ENCODE peak calls at places on chromosomes 2 and 18, in six cellular contexts. Y is SK-N-SH, W is kidney, L is IMR-90, P is astrocyte, V is endothelial cell of umbilical vein. A is an unnamed sample.

GRCh38 chr2:104286806-104287205 is 567.1 kb upstream of the POU3F3 start:
- DNase-seq in L (no peak), W (no peak), Y (no peak), P (no peak), V (no peak), A (no peak)

GRCh38 chr2:46632349-46632748 is 153.0 kb downstream of the TMEM247 start:
- DNase-seq in V (peak; percentile 79), W (no peak), Y (peak; percentile 56), L (peak; percentile 77), P (no peak), A (peak; percentile 42)

GRCh38 chr2:199861116-199861774 is 10.3 kb upstream of the FTCDNL1 start:
- DNase-seq in P (peak; percentile 10), L (peak; percentile 38), V (peak; percentile 27), Y (peak; percentile 18), W (no peak), A (peak; percentile 22)

GRCh38 chr18:61581578-61582204 is 248.5 kb downstream of the CDH20 start:
- DNase-seq in L (peak; percentile 47), W (peak; percentile 88), V (peak; percentile 77), Y (peak; percentile 88), P (peak; percentile 23), A (peak; percentile 52)

GRCh38 chr2:230925443-230925878 is 419 bp upstream of the GPR55 start:
- DNase-seq in W (no peak), V (no peak), Y (no peak), L (no peak), P (no peak), A (no peak)

GRCh38 chr2:43136862-43137261 is 89.5 kb downstream of the ZFP36L2 start:
- DNase-seq in L (no peak), W (peak; percentile 46), V (no peak), Y (peak; percentile 32), P (no peak), A (no peak)

GRCh38 chr2:26569216-26570082 is 71.7 kb downstream of the CIB4 start:
- DNase-seq in P (no peak), V (no peak), L (no peak), Y (no peak), W (peak; percentile 34), A (no peak)

GRCh38 chr2:9809448-9810088 is 33.7 kb upstream of the TAF1B start:
- DNase-seq in P (no peak), L (no peak), W (peak; percentile 64), Y (peak; percentile 38), V (no peak), A (no peak)

GRCh38 chr2:222239945-222240675 is 58.7 kb downstream of the PAX3 start:
- DNase-seq in V (no peak), L (no peak), Y (no peak), W (no peak), P (no peak), A (no peak)

GRCh38 chr2:102686479-102687439 is 67.4 kb downstream of the SLC9A2 start:
- DNase-seq in Y (no peak), L (no peak), V (no peak), P (no peak), W (no peak), A (no peak)

GRCh38 chr2:172427990-172428840 is 829 bp downstream of the ITGA6 start:
- DNase-seq in L (no peak), V (peak; percentile 29), Y (peak; percentile 74), W (peak; percentile 86), P (no peak), A (peak; percentile 54)

GRCh38 chr2:179275280-179276013 is 10.8 kb upstream of the SESTD1 start:
- DNase-seq in P (no peak), V (no peak), Y (no peak), W (no peak), L (peak; percentile 79), A (no peak)

GRCh38 chr2:237588044-237588696 is 2.4 kb downstream of the RAB17 start:
- DNase-seq in V (no peak), W (no peak), P (no peak), Y (no peak), L (no peak), A (no peak)

GRCh38 chr2:239357954-239358754 is 42.7 kb downstream of the HDAC4 start:
- DNase-seq in P (peak; percentile 31), W (no peak), L (peak; percentile 12), Y (no peak), V (no peak), A (no peak)

GRCh38 chr2:37459095-37459981 is 114.9 kb downstream of the QPCT start:
- DNase-seq in P (peak; percentile 93), Y (peak; percentile 38), V (peak; percentile 79), W (no peak), L (peak; percentile 89), A (no peak)

DNA sequence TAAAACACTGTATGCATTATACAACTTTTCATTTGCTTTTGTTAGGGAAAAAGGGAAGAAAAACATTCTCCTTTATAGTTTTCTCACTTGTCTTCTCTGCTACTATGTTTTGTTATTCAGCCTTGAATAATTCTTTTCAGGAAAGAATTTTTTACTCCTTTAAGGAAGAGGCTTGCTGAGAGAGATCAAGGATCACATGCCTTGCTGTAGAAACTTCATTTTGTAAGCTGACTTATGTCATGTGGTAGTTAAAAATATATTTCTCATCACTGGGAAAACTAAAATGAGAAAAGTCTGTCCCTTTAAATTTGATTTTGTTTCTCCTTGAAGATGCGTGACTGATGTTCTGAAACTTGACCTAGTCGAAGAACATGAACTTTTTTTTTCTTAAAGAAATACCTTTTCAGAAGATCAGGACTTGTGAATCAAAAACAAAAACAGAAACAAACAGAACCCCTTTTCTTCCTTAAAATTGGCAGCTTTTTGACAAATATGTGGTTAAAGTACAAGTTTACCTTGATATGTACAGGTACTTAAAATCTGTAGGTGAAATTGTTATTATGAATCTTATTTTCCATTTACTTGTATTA is 145.1 kb downstream of the COMMD1 start:
- DNase-seq in L (no peak), V (no peak), Y (no peak), W (no peak), P (no peak), A (peak; percentile 27)
- H3K9ac ChIP-seq in L (no peak overlapping the region), V (no peak overlapping the region), Y (no peak overlapping the region), W (no peak overlapping the region), P (no peak overlapping the region), A (no peak overlapping the region)

GRCh38 chr18:54127759-54128378 is 96.6 kb downstream of the MBD2 start:
- DNase-seq in V (peak; percentile 60), P (no peak), W (no peak), L (peak; percentile 54), Y (peak; percentile 55), A (peak; percentile 47)
- TF ChIP-seq CTCF in V (peak; percentile 55), P (peak; percentile 70), W (peak; percentile 59), L (peak; percentile 69), Y (peak; percentile 77), A (peak; percentile 69)

GRCh38 chr2:108993095-108993937 is 4.3 kb upstream of the EDAR start:
- DNase-seq in L (no peak), P (no peak), W (no peak), Y (no peak), V (no peak), A (no peak)

GRCh38 chr2:108987111-108987510 is 1.9 kb downstream of the EDAR start:
- DNase-seq in L (no peak), Y (no peak), W (no peak), V (no peak), P (no peak), A (no peak)

GRCh38 chr2:108994250-108994649 is 5.2 kb upstream of the EDAR start:
- DNase-seq in W (no peak), L (no peak), P (no peak), Y (no peak), V (no peak), A (no peak)

GRCh38 chr2:108988076-108988795 is 784 bp downstream of the EDAR start:
- DNase-seq in V (no peak), L (no peak), P (no peak), W (no peak), Y (no peak), A (no peak)

GRCh38 chr2:108988796-108989713 is at the start of gene EDAR:
- DNase-seq in V (peak; percentile 18), W (no peak), P (peak; percentile 31), Y (peak; percentile 67), L (no peak), A (peak; percentile 15)
- H3K9ac ChIP-seq in V (no peak within 1 kb of the TSS), W (no peak within 1 kb of the TSS), P (no peak within 1 kb of the TSS), Y (no peak within 1 kb of the TSS), L (no peak within 1 kb of the TSS), A (no peak within 1 kb of the TSS)

DNA sequence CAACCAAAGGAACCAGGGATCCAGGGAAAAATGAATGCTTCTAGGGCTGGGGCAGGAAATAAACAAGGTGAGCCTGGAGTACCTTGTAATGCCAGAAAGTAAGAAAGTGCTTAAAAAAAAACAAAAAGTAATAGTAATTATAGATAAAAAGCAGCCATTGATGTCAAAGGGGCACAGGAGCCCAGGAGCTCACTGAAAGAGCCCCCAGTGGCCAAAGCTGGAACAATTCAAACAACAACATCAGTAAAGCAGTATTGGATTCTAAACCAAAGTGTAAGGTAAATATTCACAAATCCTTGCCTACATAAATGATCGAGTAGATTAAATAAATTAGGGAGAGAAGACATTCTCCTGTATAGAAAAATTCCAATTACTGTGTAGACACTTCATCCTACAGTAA is 114.3 kb upstream of the ARL4C start:
- DNase-seq in L (no peak), V (no peak), W (no peak), P (no peak), Y (no peak), A (no peak)
- TF ChIP-seq CTCF in L (peak; percentile 20), V (peak; percentile 39), W (no peak), P (peak; percentile 44), Y (peak; percentile 52), A (peak; percentile 15)

DNA sequence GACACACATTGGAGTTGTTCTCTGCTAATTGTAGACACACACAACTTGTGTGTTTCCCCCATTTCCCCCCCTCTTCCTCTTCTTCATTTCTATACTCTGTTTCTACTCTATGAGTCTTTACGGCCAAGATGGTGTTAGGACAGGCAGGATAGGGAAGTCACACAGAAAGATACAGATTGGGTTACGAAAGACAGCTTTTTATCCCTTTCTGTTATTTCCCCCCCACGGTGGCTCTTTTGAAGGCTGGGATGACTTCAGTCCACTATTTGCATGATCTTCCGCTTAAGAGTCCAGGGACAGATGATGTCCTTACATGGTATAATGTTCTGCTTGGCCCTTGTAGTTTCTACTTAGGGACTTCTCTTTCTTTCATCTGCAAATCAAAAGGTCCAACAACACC is 1.6 kb upstream of the EMILIN2 start:
- DNase-seq in L (no peak), Y (no peak), V (no peak), W (no peak), P (no peak), A (no peak)
- H3K9ac ChIP-seq in L (no peak overlapping the region), Y (no peak overlapping the region), V (no peak overlapping the region), W (no peak overlapping the region), P (no peak overlapping the region), A (no peak overlapping the region)